ENCODE peak calls at places on chromosomes 6 and 20, in ten cellular contexts. G is lung; H is progenitor cell of endocrine pancreas; S is Right ventricle myocardium superior; Y is activated CD4-positive, alpha-beta T cell treated with anti-CD3 and anti-CD28 coated beads, Interleukin-2, amount 10 ng/mL, durations not matched to agents 7 days and 5 days; J is M059J; N is GM23338; D is stimulated activated CD4-positive, alpha-beta T cell treated with anti-CD3 and anti-CD28 coated beads, Interleukin-1b, Interleukin-23, amount 100 ng/mL, for 24 hours; R is CD4-positive, CD25-positive, alpha-beta regulatory T cell; Z is kidney. W is an unnamed sample.

GRCh38 chr20:49320460-49320859 is 42.6 kb upstream of the ZNFX1 start:
- DNase-seq in Y (no peak), R (no peak), Z (no peak), N (peak), J (peak), S (no peak), D (no peak), H (no peak), G (no peak), W (peak)

GRCh38 chr20:36645998-36646397 is at the start of gene SLA2:
- DNase-seq in R (peak), S (no peak), J (no peak), Y (peak), G (no peak), D (peak), H (no peak), N (no peak), Z (no peak), W (no peak)

GRCh38 chr6:14921170-14921569 is 324.7 kb upstream of the JARID2 start:
- DNase-seq in S (peak), R (no peak), D (no peak), Y (no peak), H (peak), Z (peak), J (peak), G (peak), N (peak), W (no peak)

GRCh38 chr6:142857609-142858195 is 87.3 kb downstream of the HIVEP2 start:
- DNase-seq in D (no peak), R (no peak), Z (no peak), S (no peak), N (no peak), Y (peak), H (no peak), J (no peak), G (no peak), W (no peak)

GRCh38 chr6:17393335-17394191 is at the start of gene CAP2:
- DNase-seq in J (peak), R (no peak), H (peak), Y (no peak), N (peak), D (no peak), Z (peak), S (peak), G (peak), W (no peak)

GRCh38 chr6:14232889-14233288 is 115.3 kb downstream of the CD83 start:
- DNase-seq in G (no peak), Z (no peak), Y (no peak), D (no peak), R (no peak), S (no peak), N (no peak), J (no peak), H (no peak), W (no peak)

GRCh38 chr6:146110990-146111389 is 82.1 kb downstream of the GRM1 start:
- DNase-seq in G (no peak), J (no peak), Y (no peak), Z (no peak), R (no peak), N (no peak), S (no peak), H (no peak), D (no peak), W (no peak)

GRCh38 chr20:3732327-3733118 is at the start of gene HSPA12B:
- DNase-seq in N (peak), Z (peak), Y (no peak), H (no peak), S (peak), R (no peak), J (no peak), D (no peak), G (no peak), W (no peak)

GRCh38 chr6:161041274-161041673 is 49.7 kb downstream of the MAP3K4 start:
- DNase-seq in H (no peak), N (no peak), D (no peak), G (no peak), S (no peak), Y (no peak), R (no peak), J (no peak), Z (no peak), W (no peak)

GRCh38 chr6:107655245-107655644 is 165.3 kb downstream of the SOBP start:
- DNase-seq in H (no peak), J (no peak), G (no peak), Z (no peak), S (no peak), Y (no peak), D (no peak), N (peak), R (no peak), W (peak)

GRCh38 chr6:6466967-6467761 is 121.4 kb upstream of the LY86 start:
- DNase-seq in N (no peak), D (no peak), Z (no peak), G (no peak), S (no peak), Y (no peak), J (peak), H (no peak), R (no peak), W (no peak)

GRCh38 chr20:44187054-44187762 is at the start of gene JPH2:
- DNase-seq in S (peak), Z (no peak), D (no peak), J (peak), R (no peak), Y (no peak), H (no peak), N (peak), G (no peak), W (no peak)

GRCh38 chr6:79296211-79296610 is 61.7 kb upstream of the HMGN3 start:
- DNase-seq in H (no peak), N (no peak), G (no peak), S (no peak), Z (no peak), R (no peak), Y (no peak), J (no peak), D (no peak), W (no peak)

GRCh38 chr20:10090588-10091166 is 55.9 kb downstream of the ANKEF1 start:
- DNase-seq in Y (peak), H (no peak), G (peak), N (peak), R (peak), Z (no peak), D (no peak), S (peak), J (peak), W (peak)

W was measured in NCI-H1930.